ENCODE peak calls at places on chromosomes 6 and 20, in nine cellular contexts. D is ascending aorta, Q is cardiac muscle cell, A is upper lobe of right lung, U is adrenal gland, V is thoracic aorta, H is SK-N-SH, I is stomach, Z is body of pancreas. M is an unnamed sample. For H3K4me1 and H3K9me3, the result is how much of the 10 kb centered on the place peaks cover.

GRCh38 chr6:30752164-30752927 is 8.0 kb upstream of the IER3 start:
- DNase-seq in D (peak), Q (no peak), A (peak), U (peak), V (peak), H (peak), I (peak), Z (peak), M (peak)

GRCh38 chr20:34524426-34524825 is 8.2 kb downstream of the DYNLRB1 start:
- DNase-seq in D (no peak), Q (no peak), A (no peak), U (no peak), V (no peak), H (no peak), I (no peak), Z (no peak), M (no peak)

GRCh38 chr20:645318-646106 is 7.5 kb downstream of the SRXN1 start:
- DNase-seq in D (no peak), Q (peak), A (peak), U (peak), V (no peak), H (peak), I (peak), Z (peak), M (peak)

GRCh38 chr20:36632147-36632486 is 13.9 kb downstream of the SLA2 start:
- DNase-seq in D (no peak), Q (no peak), A (no peak), U (no peak), V (no peak), H (no peak), I (no peak), Z (no peak), M (no peak)

GRCh38 chr6:160273196-160273595 is 14.6 kb upstream of the SLC22A2 start:
- DNase-seq in D (no peak), Q (no peak), A (no peak), U (no peak), V (no peak), H (no peak), I (no peak), Z (no peak), M (no peak)

GRCh38 chr6:31919624-31920303 is 7.8 kb upstream of the C2 start:
- DNase-seq in D (no peak), Q (no peak), A (no peak), U (no peak), V (no peak), H (no peak), I (no peak), Z (no peak), M (no peak)

GRCh38 chr20:45378191-45378590 is at the start of gene TP53TG5:
- DNase-seq in D (no peak), Q (no peak), A (no peak), U (no peak), V (no peak), H (no peak), I (no peak), Z (no peak), M (no peak)

GRCh38 chr20:64222273-64222672 is 33.3 kb upstream of the PCMTD2 start:
- DNase-seq in D (no peak), Q (no peak), A (no peak), U (peak), V (no peak), H (no peak), I (peak), Z (no peak), M (no peak)

GRCh38 chr6:7541175-7542064 is at the start of gene DSP:
- DNase-seq in D (no peak), Q (peak), A (peak), U (peak), V (no peak), H (peak), I (peak), Z (peak), M (no peak)

GRCh38 chr6:43990275-43990626 is 137.0 kb downstream of the MRPL14 start:
- DNase-seq in D (no peak), Q (peak), A (no peak), U (no peak), V (no peak), H (no peak), I (no peak), Z (no peak), M (peak)

GRCh38 chr20:57770852-57771746 is 61.3 kb upstream of the PMEPA1 start:
- DNase-seq in D (no peak), Q (no peak), A (no peak), U (no peak), V (no peak), H (no peak), I (no peak), Z (no peak), M (no peak)

GRCh38 chr20:1323256-1323655 is 5.7 kb downstream of the SDCBP2 start:
- DNase-seq in D (no peak), Q (no peak), A (no peak), U (no peak), V (no peak), H (no peak), I (no peak), Z (no peak), M (no peak)

GRCh38 chr6:89927788-89928565 is 33.7 kb downstream of the GJA10 start:
- DNase-seq in D (no peak), Q (no peak), A (no peak), U (no peak), V (no peak), H (no peak), I (no peak), Z (no peak), M (no peak)

GRCh38 chr6:44304282-44305199 is 8.6 kb downstream of the AARS2 start:
- DNase-seq in D (no peak), Q (peak), A (no peak), U (peak), V (no peak), H (peak), I (no peak), Z (peak), M (peak)

GRCh38 chr6:22062807-22063408 is 233.9 kb downstream of the PRL start:
- DNase-seq in D (no peak), Q (no peak), A (peak), U (no peak), V (no peak), H (no peak), I (no peak), Z (no peak), M (no peak)

GRCh38 chr20:60691966-60692615 is 560.0 kb upstream of the CDH4 start:
- DNase-seq in D (no peak), Q (no peak), A (no peak), U (no peak), V (no peak), H (no peak), I (no peak), Z (no peak), M (no peak)

GRCh38 chr6:100268326-100268725 is 196.4 kb downstream of the SIM1 start:
- DNase-seq in D (no peak), Q (no peak), A (no peak), U (no peak), V (no peak), H (no peak), I (no peak), Z (no peak), M (no peak)

GRCh38 chr6:157853902-157854481 is 30.9 kb downstream of the SNX9 start:
- DNase-seq in D (no peak), Q (no peak), A (no peak), U (no peak), V (no peak), H (no peak), I (no peak), Z (no peak), M (no peak)

GRCh38 chr6:38262609-38263008 is 377.1 kb downstream of the BTBD9 start:
- DNase-seq in D (no peak), Q (no peak), A (no peak), U (no peak), V (no peak), H (no peak), I (no peak), Z (no peak), M (no peak)
- H3K4me1 ChIP-seq in D (under half), Q (under half), A (under half), U (under half), V (under half), H (under half), I (under half), Z (under half), M (under half)

DNA sequence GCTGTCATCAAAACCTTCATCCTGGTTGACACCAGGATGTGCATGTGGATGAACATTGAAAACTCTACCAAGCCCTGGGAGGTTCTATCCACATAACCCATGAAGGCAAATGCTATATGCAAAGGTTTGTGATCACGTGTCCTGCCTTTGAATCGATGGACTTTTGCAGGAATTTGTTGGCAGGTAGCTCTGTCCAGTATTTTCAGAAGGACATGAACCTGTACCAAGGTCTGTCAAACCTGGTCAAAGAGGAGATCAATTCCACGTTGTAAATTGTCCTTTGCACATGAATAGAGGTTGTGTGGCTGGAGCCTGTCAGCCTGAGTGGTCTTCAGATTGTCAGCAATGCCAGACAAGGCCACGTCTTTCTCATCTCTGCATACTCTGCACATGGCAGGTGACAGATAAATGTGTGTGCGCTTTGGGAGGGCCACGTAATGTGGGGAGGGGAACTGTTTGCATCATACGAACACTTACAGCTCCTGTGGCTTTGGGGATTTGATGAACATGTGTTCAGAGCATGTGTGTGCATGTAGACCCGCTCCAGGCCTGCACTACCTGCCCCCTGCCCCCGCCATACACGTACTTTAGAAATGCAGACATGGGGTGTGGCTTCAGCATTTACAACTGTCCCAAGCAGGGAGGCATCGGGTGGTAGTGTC is 169.1 kb downstream of the ERMARD start:
- DNase-seq in D (no peak), Q (no peak), A (no peak), U (no peak), V (no peak), H (no peak), I (no peak), Z (no peak), M (no peak)
- H3K4me3 ChIP-seq in D (no peak), Q (no peak), A (no peak), U (no peak), V (no peak), H (no peak), I (no peak), Z (no peak), M (no peak)

GRCh38 chr6:79604583-79605037 is 26.5 kb upstream of the SH3BGRL2 start:
- DNase-seq in D (no peak), Q (no peak), A (no peak), U (no peak), V (no peak), H (no peak), I (no peak), Z (no peak), M (no peak)
- H3K9me3 ChIP-seq in D (under half), Q (under half), A (under half), U (under half), V (under half), H (under half), I (under half), Z (under half), M (under half)

GRCh38 chr6:139649718-139650117 is 275.3 kb upstream of the CITED2 start:
- DNase-seq in D (no peak), Q (no peak), A (no peak), U (no peak), V (no peak), H (no peak), I (no peak), Z (no peak), M (no peak)

GRCh38 chr6:139649128-139649527 is 274.7 kb upstream of the CITED2 start:
- DNase-seq in D (no peak), Q (no peak), A (no peak), U (no peak), V (no peak), H (no peak), I (no peak), Z (no peak), M (no peak)

GRCh38 chr6:139653136-139653535 is 278.7 kb upstream of the CITED2 start:
- DNase-seq in D (no peak), Q (peak), A (no peak), U (no peak), V (no peak), H (no peak), I (no peak), Z (no peak), M (no peak)

GRCh38 chr6:139648430-139649000 is 274.1 kb upstream of the CITED2 start:
- DNase-seq in D (no peak), Q (no peak), A (no peak), U (no peak), V (no peak), H (no peak), I (no peak), Z (no peak), M (no peak)

GRCh38 chr6:139650941-139651340 is 276.5 kb upstream of the CITED2 start:
- DNase-seq in D (no peak), Q (no peak), A (no peak), U (no peak), V (no peak), H (peak), I (no peak), Z (no peak), M (peak)
- H3K4me1 ChIP-seq in D (under half), Q (under half), A (under half), U (under half), V (under half), H (under half), I (under half), Z (under half), M (under half)

GRCh38 chr20:3560162-3560561 is 89.3 kb downstream of the ATRN start:
- DNase-seq in D (no peak), Q (no peak), A (no peak), U (no peak), V (no peak), H (no peak), I (no peak), Z (no peak), M (no peak)

GRCh38 chr20:3559231-3559630 is 88.4 kb downstream of the ATRN start:
- DNase-seq in D (no peak), Q (no peak), A (no peak), U (no peak), V (no peak), H (no peak), I (no peak), Z (no peak), M (no peak)

GRCh38 chr20:3557237-3557636 is 86.4 kb downstream of the ATRN start:
- DNase-seq in D (no peak), Q (no peak), A (no peak), U (no peak), V (no peak), H (no peak), I (no peak), Z (no peak), M (no peak)

GRCh38 chr20:3560578-3560977 is 89.8 kb downstream of the ATRN start:
- DNase-seq in D (no peak), Q (no peak), A (no peak), U (no peak), V (no peak), H (no peak), I (no peak), Z (no peak), M (no peak)

DNA sequence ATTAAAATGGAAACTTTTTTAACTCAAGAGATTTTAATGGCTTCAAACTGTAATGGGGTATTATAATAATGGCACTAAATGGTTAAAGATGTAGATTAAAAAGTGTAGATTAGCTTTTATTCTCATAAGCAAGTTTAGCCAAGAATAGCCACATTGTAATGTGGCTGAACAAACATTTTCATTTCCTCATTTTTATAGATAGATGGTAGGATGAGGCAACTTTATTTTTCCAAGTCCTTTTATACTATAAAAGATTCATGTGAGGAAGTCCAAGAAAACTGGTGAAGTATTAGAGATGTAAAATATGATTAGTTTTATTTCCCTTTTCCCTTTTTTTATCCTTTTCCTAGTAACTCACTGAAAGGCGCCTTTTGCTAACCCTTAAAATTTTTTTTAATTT is 88.8 kb downstream of the ATRN start:
- DNase-seq in D (no peak), Q (no peak), A (no peak), U (no peak), V (no peak), H (no peak), I (no peak), Z (no peak), M (no peak)
- H3K4me3 ChIP-seq in D (no peak), Q (no peak), A (no peak), U (no peak), V (no peak), H (no peak), I (no peak), Z (no peak), M (no peak)

GRCh38 chr20:29300579-29301551 is 1956.6 kb upstream of the DEFB115 start:
- DNase-seq in D (no peak), Q (no peak), A (peak), U (no peak), V (no peak), H (no peak), I (no peak), Z (no peak), M (no peak)

GRCh38 chr20:29301624-29302259 is 1955.7 kb upstream of the DEFB115 start:
- DNase-seq in D (no peak), Q (no peak), A (peak), U (no peak), V (no peak), H (no peak), I (no peak), Z (no peak), M (no peak)

GRCh38 chr20:29298759-29299613 is 1958.5 kb upstream of the DEFB115 start:
- DNase-seq in D (no peak), Q (no peak), A (no peak), U (no peak), V (no peak), H (no peak), I (no peak), Z (no peak), M (no peak)

GRCh38 chr20:29298271-29298590 is 1959.2 kb upstream of the DEFB115 start:
- DNase-seq in D (no peak), Q (no peak), A (no peak), U (no peak), V (no peak), H (no peak), I (no peak), Z (no peak), M (no peak)

GRCh38 chr20:29299811-29300578 is 1957.5 kb upstream of the DEFB115 start:
- DNase-seq in D (no peak), Q (no peak), A (no peak), U (no peak), V (no peak), H (no peak), I (no peak), Z (no peak), M (no peak)
- H3K9me3 ChIP-seq in D (under half), Q (under half), A (under half), U (under half), V (under half), H (under half), I (under half), Z (under half), M (under half)

GRCh38 chr6:53544500-53545308 is at the start of gene GCLC:
- DNase-seq in D (peak), Q (peak), A (peak), U (peak), V (peak), H (peak), I (peak), Z (peak), M (peak)
- H3K4me1 ChIP-seq in D (under half), Q (under half), A (under half), U (under half), V (under half), H (under half), I (under half), Z (under half), M (under half)

DNA sequence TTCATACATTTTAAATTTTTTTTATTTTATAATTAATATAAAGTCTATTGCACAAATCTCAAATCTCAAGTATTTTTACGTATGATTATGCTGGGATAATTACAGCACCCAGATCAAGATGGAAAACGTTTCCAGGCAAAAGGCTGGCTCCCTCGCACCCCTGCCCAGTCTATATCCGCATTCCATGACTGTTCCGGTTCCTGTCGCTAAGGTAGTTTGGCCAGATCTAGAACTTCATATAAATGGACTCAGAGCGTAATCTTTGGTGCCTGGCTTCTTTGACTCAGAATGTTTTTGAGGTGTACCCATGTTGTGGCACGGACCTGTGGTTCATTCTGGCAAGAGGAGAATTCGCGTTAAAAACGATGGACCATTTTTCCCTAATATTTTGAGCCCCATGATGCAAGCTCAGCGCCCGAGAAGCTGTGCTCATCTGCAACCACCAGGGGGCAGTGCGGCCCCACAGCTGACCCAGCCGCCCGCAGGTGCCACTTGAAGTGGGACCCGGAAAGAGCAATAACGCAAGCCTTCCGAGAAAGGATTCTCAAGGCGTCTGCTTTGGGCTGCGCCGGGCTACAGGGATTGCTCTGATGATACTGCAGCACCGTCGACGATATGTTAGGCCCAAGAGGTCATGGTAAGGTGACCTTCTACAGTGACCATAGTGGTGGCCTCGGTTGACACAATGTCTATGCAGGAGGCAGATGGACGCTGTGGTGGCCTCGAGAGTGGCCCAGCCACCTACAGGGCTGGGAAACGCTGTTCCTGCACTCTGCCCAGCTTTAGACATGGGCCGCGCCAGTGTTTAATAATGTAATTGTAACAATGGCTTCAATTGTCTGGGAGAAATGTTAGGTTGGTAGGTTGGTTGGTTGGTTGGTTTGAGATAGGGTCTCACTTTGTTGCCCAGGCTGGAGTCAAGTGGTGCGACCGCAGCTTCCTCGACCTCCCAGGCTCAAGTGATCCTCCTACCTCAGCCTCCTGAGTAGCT is 160.1 kb downstream of the ZMYND8 start:
- DNase-seq in D (peak), Q (peak), A (peak), U (peak), V (no peak), H (peak), I (peak), Z (peak), M (peak)
- H3K4me3 ChIP-seq in D (no peak), Q (no peak), A (no peak), U (no peak), V (peak), H (no peak), I (no peak), Z (no peak), M (peak)

GRCh38 chr6:38687549-38687948 is 15.4 kb downstream of the GLO1 start:
- DNase-seq in D (no peak), Q (no peak), A (no peak), U (no peak), V (no peak), H (no peak), I (no peak), Z (no peak), M (no peak)
- H3K9me3 ChIP-seq in D (under half), Q (under half), A (under half), U (under half), V (under half), H (under half), I (under half), Z (under half), M (under half)

GRCh38 chr6:1904494-1904854 is 294.8 kb downstream of the FOXC1 start:
- DNase-seq in D (no peak), Q (no peak), A (no peak), U (peak), V (no peak), H (peak), I (no peak), Z (peak), M (peak)
- H3K4me1 ChIP-seq in D (under half), Q (under half), A (under half), U (under half), V (under half), H (under half), I (under half), Z (under half), M (under half)

M was measured in BE2C.